ENCODE peak calls at places on chromosomes 5 and 9, in nine cellular contexts. N is effector memory CD8-positive, alpha-beta T cell; B is GM03348; Y is GM12892; P is frontal cortex; R is progenitor cell of endocrine pancreas; K is EH; F is activated CD4-positive, alpha-beta memory T cell treated with anti-CD3 and anti-CD28 coated beads, Interleukin-2, amount 10 ng/mL, durations not matched to agents 7 days and 5 days; L is ELR. I is an unnamed sample.

GRCh38 chr5:149150457-149150856 is 9.2 kb downstream of the ABLIM3 start:
- DNase-seq in N (no peak), Y (no peak), R (no peak), P (no peak), B (no peak), F (no peak), L (no peak), K (no peak), I (no peak)

GRCh38 chr5:127186657-127187056 is 103.9 kb upstream of the MEGF10 start:
- DNase-seq in N (no peak), B (no peak), Y (no peak), P (no peak), R (no peak), L (peak), K (no peak), F (no peak), I (no peak)

GRCh38 chr5:149387081-149387611 is 8.1 kb upstream of the IL17B start:
- DNase-seq in K (peak), P (no peak), R (no peak), Y (no peak), F (no peak), B (no peak), N (no peak), L (peak), I (no peak)

GRCh38 chr9:91951944-91952520 is 2.0 kb upstream of the ROR2 start:
- DNase-seq in R (no peak), P (no peak), Y (no peak), F (no peak), N (no peak), K (peak), B (no peak), L (peak), I (no peak)

GRCh38 chr5:93607367-93608258 is 24.6 kb downstream of the NR2F1 start:
- DNase-seq in B (peak), N (peak), R (no peak), L (peak), F (peak), Y (no peak), K (peak), P (peak), I (no peak)

GRCh38 chr9:18184034-18184800 is 289.7 kb upstream of the ADAMTSL1 start:
- DNase-seq in N (no peak), L (no peak), K (no peak), P (no peak), Y (no peak), R (no peak), B (no peak), F (no peak), I (no peak)

GRCh38 chr5:167463939-167464338 is 827.5 kb upstream of the WWC1 start:
- DNase-seq in K (no peak), P (no peak), Y (no peak), B (no peak), F (no peak), N (no peak), L (no peak), R (no peak), I (no peak)

GRCh38 chr5:128777052-128777451 is 188.2 kb upstream of the SLC27A6 start:
- DNase-seq in R (no peak), K (no peak), Y (peak), F (no peak), P (no peak), N (no peak), B (no peak), L (peak), I (no peak)

GRCh38 chr9:24041294-24041693 is 215.3 kb upstream of the ELAVL2 start:
- DNase-seq in L (no peak), Y (no peak), P (no peak), K (no peak), R (no peak), F (no peak), B (no peak), N (no peak), I (no peak)

GRCh38 chr5:15885156-15885555 is 294.4 kb downstream of the MARCHF11 start:
- DNase-seq in F (no peak), B (peak), P (no peak), L (no peak), K (peak), Y (no peak), R (no peak), N (no peak), I (no peak)

GRCh38 chr5:159133041-159133741 is 33.5 kb upstream of the EBF1 start:
- DNase-seq in R (no peak), P (no peak), F (no peak), L (peak), Y (peak), K (peak), B (peak), N (no peak), I (no peak)

GRCh38 chr9:92141144-92142129 is 26.2 kb upstream of the SPTLC1 start:
- DNase-seq in B (peak), Y (no peak), P (no peak), K (peak), N (no peak), F (no peak), L (peak), R (peak), I (no peak)

I was measured in activated T-helper 1 cell treated with Interleukin-2 at 50 U/mL for 16 hours.